ENCODE peak calls at places on chromosomes 13 and 19, in five cellular contexts. N is T-helper 1 cell; T is glutamatergic neuron; A is substantia nigra; V is activated naive CD8-positive, alpha-beta T cell treated with anti-CD3 and anti-CD28 coated beads for 36 hours. O is an unnamed sample.
A peak's percentile ranks its signal among the peaks of the same experiment; 100 is the strongest.

GRCh38 chr19:8147579-8147978 is 1.8 kb downstream of the FBN3 start:
- DNase-seq in N (no peak), A (no peak), V (no peak), T (no peak), O (no peak)

GRCh38 chr19:18437481-18438330 is at the start of gene ISYNA1:
- DNase-seq in V (peak; percentile 69), N (peak; percentile 54), T (peak; percentile 62), A (no peak), O (peak; percentile 66)

GRCh38 chr19:32874605-32875004 is 5.0 kb upstream of the SLC7A9 start:
- DNase-seq in N (no peak), A (no peak), T (no peak), V (no peak), O (no peak)

GRCh38 chr13:101626925-101627555 is 174.6 kb downstream of the ITGBL1 start:
- DNase-seq in V (peak; percentile 50), A (no peak), N (no peak), T (no peak), O (peak; percentile 42)

GRCh38 chr13:83880275-83881027 is 1.8 kb downstream of the SLITRK1 start:
- DNase-seq in V (no peak), T (peak; percentile 31), A (no peak), N (no peak), O (no peak)

GRCh38 chr19:58471736-58472135 is 4.4 kb upstream of the ZNF446 start:
- DNase-seq in V (no peak), T (no peak), N (no peak), A (no peak), O (no peak)

GRCh38 chr19:47456721-47457478 is 14.8 kb downstream of the SLC8A2 start:
- DNase-seq in T (no peak), N (no peak), A (no peak), V (no peak), O (no peak)

GRCh38 chr19:42455621-42456081 is 12.9 kb upstream of the CXCL17 start:
- DNase-seq in N (no peak), A (no peak), V (no peak), T (no peak), O (no peak)

GRCh38 chr13:40706439-40706838 is 40.0 kb upstream of the FOXO1 start:
- DNase-seq in T (no peak), V (no peak), A (no peak), N (no peak), O (peak; percentile 38)

GRCh38 chr13:49100637-49101570 is 119.2 kb upstream of the MLNR start:
- DNase-seq in N (no peak), A (no peak), V (no peak), T (no peak), O (no peak)

GRCh38 chr13:101474419-101474957 is 22.0 kb downstream of the ITGBL1 start:
- DNase-seq in A (peak; percentile 49), T (peak; percentile 41), N (no peak), V (no peak), O (no peak)

GRCh38 chr19:8456064-8456463 is 11.3 kb downstream of the HNRNPM start:
- DNase-seq in T (peak; percentile 47), V (no peak), N (no peak), A (no peak), O (no peak)

GRCh38 chr19:7868671-7869452 is 5.3 kb downstream of the PRR36 start:
- DNase-seq in A (no peak), N (peak; percentile 85), T (peak; percentile 82), V (peak; percentile 91), O (peak; percentile 81)

GRCh38 chr13:48579167-48579918 is 46.5 kb upstream of the RCBTB2 start:
- DNase-seq in V (no peak), N (no peak), T (no peak), A (no peak), O (no peak)

GRCh38 chr13:47158583-47158982 is 261.7 kb upstream of the HTR2A start:
- DNase-seq in T (no peak), N (no peak), A (no peak), V (no peak), O (no peak)

GRCh38 chr19:46410205-46411087 is 2.9 kb downstream of the CCDC8 start:
- DNase-seq in V (no peak), A (no peak), N (no peak), T (no peak), O (no peak)

GRCh38 chr13:108957369-108958012 is 328.1 kb downstream of the MYO16 start:
- DNase-seq in N (no peak), A (no peak), T (no peak), V (no peak), O (no peak)

GRCh38 chr19:403221-404036 is 5.5 kb downstream of the C2CD4C start:
- DNase-seq in A (no peak), V (no peak), N (no peak), T (peak; percentile 46), O (no peak)

GRCh38 chr19:12574036-12574435 is 22.8 kb upstream of the ZNF564 start:
- DNase-seq in N (no peak), T (no peak), V (no peak), A (no peak), O (no peak)

GRCh38 chr19:18776288-18776594 is 14.9 kb downstream of the COMP start:
- DNase-seq in V (no peak), N (no peak), A (no peak), T (no peak), O (no peak)

GRCh38 chr13:76667551-76667950 is 218.7 kb downstream of the KCTD12 start:
- DNase-seq in T (no peak), A (no peak), N (no peak), V (no peak), O (no peak)

GRCh38 chr13:36131215-36131930 is at the start of gene DCLK1:
- DNase-seq in A (peak; percentile 10), V (no peak), T (peak; percentile 84), N (no peak), O (no peak)

GRCh38 chr19:29665826-29666633 is 769 bp downstream of the PLEKHF1 start:
- DNase-seq in A (no peak), T (no peak), V (no peak), N (no peak), O (no peak)

GRCh38 chr13:42211704-42212103 is 60.2 kb upstream of the AKAP11 start:
- DNase-seq in N (no peak), A (no peak), V (no peak), T (no peak), O (no peak)

GRCh38 chr13:74210693-74211393 is 76.6 kb upstream of the KLF12 start:
- DNase-seq in V (no peak), T (peak; percentile 26), N (no peak), A (no peak), O (no peak)

GRCh38 chr19:29683009-29683408 is 17.7 kb downstream of the PLEKHF1 start:
- DNase-seq in N (no peak), V (no peak), T (no peak), A (peak; percentile 66), O (no peak)

GRCh38 chr19:16824658-16825311 is 4.4 kb upstream of the SIN3B start:
- DNase-seq in V (no peak), A (no peak), N (no peak), T (no peak), O (no peak)

O was measured in naive thymus-derived CD8-positive, alpha-beta T cell.